ENCODE peak calls at places on chromosome 16, in five cellular contexts. I is tibial nerve, L is OCI-LY7, M is IMR-90, P is BJ. A is an unnamed sample.
A peak's percentile ranks its signal among the peaks of the same experiment; 100 is the strongest.

GRCh38 chr16:3536271-3536671 is 35.5 kb downstream of the CLUAP1 start:
- DNase-seq in I (no peak), L (no peak), M (peak; percentile 93), P (no peak), A (peak; percentile 81)

GRCh38 chr16:50992366-50993032 is 158.6 kb downstream of the SALL1 start:
- DNase-seq in I (no peak), L (no peak), M (no peak), P (no peak), A (no peak)

GRCh38 chr16:14500791-14501190 is 129.3 kb downstream of the PARN start:
- DNase-seq in I (no peak), L (no peak), M (peak; percentile 60), P (no peak), A (no peak)

GRCh38 chr16:8739151-8739550 is 58.3 kb downstream of the TMEM186 start:
- DNase-seq in I (no peak), L (no peak), M (no peak), P (no peak), A (no peak)

GRCh38 chr16:72833491-72833890 is 214.4 kb downstream of the ZFHX3 start:
- DNase-seq in I (no peak), L (no peak), M (no peak), P (no peak), A (no peak)

GRCh38 chr16:589658-590159 is at the start of gene RAB40C:
- DNase-seq in I (peak; percentile 99), L (peak; percentile 99), M (peak; percentile 97), P (peak; percentile 68), A (peak; percentile 94)

GRCh38 chr16:1379054-1379862 is 27.5 kb downstream of the GNPTG start:
- DNase-seq in I (peak; percentile 57), L (peak; percentile 73), M (peak; percentile 74), P (peak; percentile 31), A (no peak)

GRCh38 chr16:14193316-14193871 is 122.3 kb downstream of the MRTFB start:
- DNase-seq in I (no peak), L (peak; percentile 74), M (no peak), P (no peak), A (no peak)

GRCh38 chr16:24273511-24273910 is 17.4 kb downstream of the CACNG3 start:
- DNase-seq in I (no peak), L (no peak), M (peak; percentile 17), P (no peak), A (no peak)

GRCh38 chr16:58306327-58306726 is 11.5 kb upstream of the PRSS54 start:
- DNase-seq in I (no peak), L (peak; percentile 24), M (peak; percentile 24), P (no peak), A (peak; percentile 29)

GRCh38 chr16:57725077-57725953 is 10.3 kb upstream of the KATNB1 start:
- DNase-seq in I (no peak), L (no peak), M (no peak), P (no peak), A (no peak)

GRCh38 chr16:17101646-17102045 is 369.1 kb downstream of the XYLT1 start:
- DNase-seq in I (no peak), L (peak; percentile 40), M (peak; percentile 2), P (no peak), A (no peak)

GRCh38 chr16:10548404-10548803 is 32.0 kb downstream of the EMP2 start:
- DNase-seq in I (no peak), L (no peak), M (no peak), P (no peak), A (no peak)

GRCh38 chr16:82091225-82091624 is 56.2 kb downstream of the HSD17B2 start:
- DNase-seq in I (no peak), L (no peak), M (peak; percentile 64), P (peak; percentile 36), A (peak; percentile 68)

GRCh38 chr16:49592507-49593422 is 219.2 kb downstream of the C16orf78 start:
- DNase-seq in I (no peak), L (peak; percentile 61), M (peak; percentile 7), P (no peak), A (no peak)

GRCh38 chr16:64864232-64864803 is 257.5 kb downstream of the CDH11 start:
- DNase-seq in I (no peak), L (no peak), M (peak; percentile 98), P (peak; percentile 83), A (peak; percentile 74)

GRCh38 chr16:69131749-69132423 is 502 bp downstream of the CHTF8 start:
- DNase-seq in I (peak; percentile 35), L (peak; percentile 76), M (peak; percentile 81), P (no peak), A (peak; percentile 38)

GRCh38 chr16:51161440-51162195 is 10.5 kb upstream of the SALL1 start:
- DNase-seq in I (no peak), L (no peak), M (peak; percentile 37), P (no peak), A (no peak)

GRCh38 chr16:82730901-82731300 is 104.1 kb downstream of the CDH13 start:
- DNase-seq in I (no peak), L (no peak), M (no peak), P (no peak), A (no peak)

GRCh38 chr16:58421529-58421928 is 29.3 kb downstream of the GINS3 start:
- DNase-seq in I (no peak), L (no peak), M (peak; percentile 37), P (no peak), A (peak; percentile 46)

GRCh38 chr16:2162676-2163118 is 7.1 kb downstream of the TRAF7 start:
- DNase-seq in I (no peak), L (no peak), M (no peak), P (no peak), A (no peak)

GRCh38 chr16:89286096-89286495 is 68.6 kb downstream of the ZNF778 start:
- DNase-seq in I (no peak), L (no peak), M (no peak), P (no peak), A (no peak)

DNA sequence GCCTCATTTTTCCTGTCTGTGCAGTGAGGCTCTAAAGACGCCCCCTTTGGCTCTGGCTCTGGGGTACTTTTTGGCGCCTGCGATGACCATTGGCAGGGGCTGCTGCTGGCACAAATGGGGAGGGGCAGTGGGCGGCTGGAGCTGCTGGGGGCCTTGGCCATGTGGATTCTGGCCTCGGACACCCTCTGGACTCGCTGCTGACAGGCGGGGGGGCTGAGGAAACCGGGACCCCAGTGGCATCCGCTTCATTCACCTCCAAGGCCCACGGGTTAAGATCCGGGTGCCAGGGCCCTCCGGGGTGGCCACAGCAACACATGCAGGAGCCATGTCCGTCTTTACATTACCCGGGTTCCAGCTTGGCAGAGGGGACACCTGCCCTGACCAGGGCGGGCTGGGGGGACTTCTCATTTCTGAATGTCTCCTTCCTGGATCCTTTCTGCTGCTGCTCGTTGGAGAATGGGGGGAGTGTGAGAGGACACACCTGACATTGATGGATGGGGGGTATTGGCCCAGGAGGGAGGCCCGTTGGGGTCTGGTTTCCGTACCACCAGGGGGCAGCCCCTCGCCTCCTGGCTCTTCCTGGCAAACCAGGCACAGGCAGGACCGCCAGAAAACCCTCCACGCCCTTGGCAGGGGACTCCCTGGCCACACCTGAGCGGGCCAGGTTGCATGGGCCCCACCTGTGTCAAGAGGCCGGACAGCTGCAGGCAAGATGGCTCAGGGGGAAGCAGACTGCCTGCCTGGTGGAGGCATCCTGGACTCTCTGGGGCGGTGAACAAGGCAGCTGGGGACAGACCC is 21.8 kb downstream of the GSE1 start:
- DNase-seq in I (no peak), L (no peak), M (no peak), P (no peak), A (no peak)
- TF ChIP-seq CTCF in I (no peak), L (peak; percentile 66), M (peak; percentile 9), P (no peak), A (peak; percentile 16)

GRCh38 chr16:20734056-20734455 is 7.6 kb downstream of the THUMPD1 start:
- DNase-seq in I (no peak), L (no peak), M (no peak), P (no peak), A (no peak)
- H3K4me3 ChIP-seq in I (no peak overlapping the region), L (no peak overlapping the region), M (no peak overlapping the region), P (no peak overlapping the region), A (no peak overlapping the region)

GRCh38 chr16:29864205-29864604 is 1.2 kb upstream of the CDIPT start:
- DNase-seq in I (no peak), L (no peak), M (no peak), P (no peak), A (no peak)

GRCh38 chr16:29862884-29863668 is at the start of gene CDIPT:
- DNase-seq in I (peak; percentile 76), L (peak; percentile 99), M (peak; percentile 97), P (peak; percentile 61), A (peak; percentile 96)

GRCh38 chr16:29863669-29863984 is 601 bp upstream of the CDIPT start:
- DNase-seq in I (no peak), L (no peak), M (no peak), P (no peak), A (no peak)

GRCh38 chr16:29860218-29860617 is 2.8 kb downstream of the CDIPT start:
- DNase-seq in I (no peak), L (no peak), M (no peak), P (no peak), A (no peak)

GRCh38 chr16:29862383-29862883 is 593 bp downstream of the CDIPT start:
- DNase-seq in I (no peak), L (no peak), M (no peak), P (no peak), A (no peak)
- TF ChIP-seq CTCF in I (no peak), L (peak; percentile 10), M (peak; percentile 30), P (peak; percentile 31), A (peak; percentile 43)

DNA sequence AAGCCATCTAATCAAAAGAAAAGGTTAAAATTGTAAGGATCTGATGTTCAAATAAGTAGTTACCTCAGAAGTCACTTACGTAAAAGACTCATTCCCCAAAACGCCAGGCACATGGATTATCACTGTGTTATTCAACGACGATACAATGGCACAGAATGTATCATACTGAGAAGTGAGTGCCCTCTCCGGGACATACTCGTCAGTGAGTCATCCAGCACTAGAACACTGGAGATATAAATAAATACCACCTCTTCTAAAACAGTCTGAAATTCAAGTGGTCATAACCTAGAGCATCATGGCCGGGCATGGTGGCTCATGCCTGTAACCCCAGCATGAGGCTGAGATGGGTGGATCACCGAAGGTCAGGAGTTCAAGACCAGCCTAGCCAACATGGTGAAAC is 24.9 kb downstream of the USP31 start:
- DNase-seq in I (no peak), L (no peak), M (peak; percentile 83), P (no peak), A (no peak)
- H3K4me3 ChIP-seq in I (no peak overlapping the region), L (no peak overlapping the region), M (no peak overlapping the region), P (no peak overlapping the region), A (no peak overlapping the region)